ENCODE peak calls at places on chromosomes 7 and 10, in seven cellular contexts. N is esophagus squamous epithelium, G is PC-9, X is mammary epithelial cell, W is aorta, M is brain microvascular endothelial cell, S is A549. P is an unnamed sample.

GRCh38 chr7:111199643-111200042 is 108.7 kb downstream of the LRRN3 start:
- DNase-seq in N (no peak), G (no peak), X (no peak), W (no peak), M (no peak), S (no peak), P (no peak)

GRCh38 chr10:100046088-100046487 is 35.6 kb downstream of the CPN1 start:
- DNase-seq in N (peak; percentile 8), G (peak; percentile 37), X (peak; percentile 69), W (peak; percentile 96), M (peak; percentile 87), S (peak; percentile 86), P (no peak)

GRCh38 chr7:157568785-157569584 is 232.2 kb downstream of the DNAJB6 start:
- DNase-seq in N (no peak), G (no peak), X (peak; percentile 1), W (peak; percentile 78), M (peak; percentile 39), S (no peak), P (no peak)

GRCh38 chr10:62502995-62503613 is 128.9 kb downstream of the ZNF365 start:
- DNase-seq in N (no peak), G (no peak), X (no peak), W (no peak), M (no peak), S (no peak), P (no peak)

GRCh38 chr10:17479822-17480221 is 25.4 kb upstream of the ST8SIA6 start:
- DNase-seq in N (no peak), G (no peak), X (no peak), W (no peak), M (no peak), S (no peak), P (no peak)

GRCh38 chr7:12685550-12685949 is 1.9 kb upstream of the ARL4A start:
- DNase-seq in N (no peak), G (no peak), X (no peak), W (no peak), M (peak; percentile 39), S (peak; percentile 89), P (no peak)

GRCh38 chr7:138538518-138538917 is 78.5 kb downstream of the TRIM24 start:
- DNase-seq in N (no peak), G (no peak), X (no peak), W (no peak), M (peak; percentile 11), S (no peak), P (no peak)

GRCh38 chr10:103663802-103664201 is 170.3 kb downstream of the NEURL1 start:
- DNase-seq in N (no peak), G (no peak), X (no peak), W (peak; percentile 88), M (no peak), S (no peak), P (no peak)

GRCh38 chr7:131602304-131602993 is 46.0 kb upstream of the PODXL start:
- DNase-seq in N (no peak), G (no peak), X (peak; percentile 13), W (no peak), M (no peak), S (no peak), P (no peak)

GRCh38 chr10:13823046-13823711 is 236.4 kb downstream of the PRPF18 start:
- DNase-seq in N (no peak), G (no peak), X (no peak), W (no peak), M (no peak), S (no peak), P (no peak)

GRCh38 chr10:7649673-7650330 is 17.0 kb downstream of the ITIH5 start:
- DNase-seq in N (no peak), G (no peak), X (no peak), W (no peak), M (no peak), S (no peak), P (no peak)

GRCh38 chr7:30093351-30094019 is 41.3 kb upstream of the MTURN start:
- DNase-seq in N (no peak), G (no peak), X (no peak), W (no peak), M (no peak), S (no peak), P (no peak)

GRCh38 chr10:116300477-116301034 is 23.7 kb upstream of the CCDC172 start:
- DNase-seq in N (no peak), G (no peak), X (no peak), W (no peak), M (no peak), S (no peak), P (no peak)

GRCh38 chr7:138603549-138604324 is 97.4 kb downstream of the SVOPL start:
- DNase-seq in N (no peak), G (no peak), X (no peak), W (no peak), M (peak; percentile 13), S (no peak), P (no peak)

GRCh38 chr7:130489140-130489967 is 2.5 kb upstream of the MEST start:
- DNase-seq in N (no peak), G (peak; percentile 76), X (no peak), W (no peak), M (peak; percentile 97), S (no peak), P (no peak)

GRCh38 chr7:134798155-134798554 is 18.7 kb downstream of the CALD1 start:
- DNase-seq in N (no peak), G (no peak), X (no peak), W (no peak), M (peak; percentile 5), S (no peak), P (no peak)

GRCh38 chr10:86988501-86988900 is 20.2 kb downstream of the ADIRF start:
- DNase-seq in N (no peak), G (no peak), X (no peak), W (no peak), M (no peak), S (no peak), P (no peak)

GRCh38 chr7:115475774-115476407 is 554.0 kb downstream of the MDFIC start:
- DNase-seq in N (no peak), G (no peak), X (no peak), W (no peak), M (no peak), S (no peak), P (no peak)

DNA sequence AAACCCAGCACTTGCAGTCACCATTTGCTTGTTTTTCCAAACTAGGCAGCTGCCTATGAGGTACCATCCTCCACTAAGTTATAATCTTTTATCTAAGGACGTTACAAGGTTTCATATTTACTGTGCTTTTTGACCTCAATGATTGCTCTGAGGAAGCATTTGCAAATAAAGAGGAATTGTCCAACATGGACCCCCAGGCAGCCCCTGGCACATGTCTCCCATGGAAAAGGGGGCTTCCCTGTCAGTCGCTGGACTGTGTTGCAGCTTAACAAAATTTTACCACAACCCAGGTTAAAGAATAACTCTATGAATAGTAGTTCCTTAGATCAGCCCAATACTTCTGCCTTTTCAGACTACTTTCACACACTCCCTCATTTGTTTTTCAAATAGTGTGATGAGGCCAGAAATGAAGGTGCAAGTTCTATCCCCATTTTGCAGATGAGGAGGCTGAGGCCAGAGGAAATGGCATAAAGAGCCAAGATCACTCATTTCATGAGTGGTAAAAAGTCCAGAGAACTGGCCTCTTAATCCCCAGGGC is 52.8 kb upstream of the ZPBP start:
- DNase-seq in N (no peak), G (no peak), X (no peak), W (no peak), M (no peak), S (no peak), P (no peak)
- H3K27ac ChIP-seq in N (no peak overlapping the region), G (no peak overlapping the region), X (no peak overlapping the region), W (no peak overlapping the region), M (no peak overlapping the region), S (no peak overlapping the region), P (no peak overlapping the region)

DNA sequence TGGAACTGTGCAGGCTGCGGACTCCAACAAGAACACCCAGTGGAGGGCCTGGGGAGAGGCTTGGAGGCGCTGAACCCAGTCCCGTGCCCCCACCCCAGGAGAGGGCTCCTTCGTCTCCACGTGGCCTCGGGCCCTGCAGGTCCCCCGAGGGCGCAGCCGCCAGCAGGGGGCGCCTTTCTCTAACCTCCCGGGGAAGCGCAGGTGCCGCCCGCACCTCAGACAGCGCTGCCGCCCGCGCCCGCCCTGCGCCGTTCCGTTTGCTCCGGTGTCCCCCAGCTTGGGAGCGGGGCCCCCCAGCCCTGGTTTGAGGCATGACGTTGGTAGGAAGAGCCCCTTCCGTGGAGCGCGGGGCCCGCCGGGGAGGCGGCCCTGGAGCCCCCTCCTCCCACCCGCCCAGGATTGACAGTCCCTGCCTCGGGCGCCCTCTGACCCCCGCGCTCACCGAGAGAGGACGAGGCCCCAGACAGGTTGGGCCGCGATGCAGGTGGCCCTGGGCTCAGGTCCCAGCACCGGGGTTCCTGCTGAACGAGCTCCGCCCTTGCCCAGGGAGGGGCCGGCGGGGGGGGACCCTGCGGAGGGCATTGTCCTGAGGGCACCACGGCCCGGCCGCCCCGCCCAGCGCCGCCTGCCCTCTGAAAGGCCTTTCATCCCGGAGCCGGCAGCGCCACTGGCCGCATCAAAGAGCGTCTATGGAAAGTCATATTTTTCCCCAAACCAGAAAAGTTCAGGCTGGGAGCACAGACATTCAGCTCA is 42.9 kb downstream of the FOXL3 start:
- DNase-seq in N (no peak), G (no peak), X (peak; percentile 38), W (peak; percentile 95), M (peak; percentile 33), S (peak; percentile 76), P (no peak)
- H3K27ac ChIP-seq in N (peak overlapping the region; percentile 76), G (no peak overlapping the region), X (no peak overlapping the region), W (no peak overlapping the region), M (no peak overlapping the region), S (peak overlapping the region; percentile 81), P (no peak overlapping the region)

GRCh38 chr7:151539055-151539714 is 19.5 kb upstream of the RHEB start:
- DNase-seq in N (no peak), G (no peak), X (no peak), W (peak; percentile 79), M (peak; percentile 28), S (no peak), P (no peak)
- H3K27ac ChIP-seq in N (peak overlapping the region; percentile 61), G (no peak overlapping the region), X (no peak overlapping the region), W (no peak overlapping the region), M (no peak overlapping the region), S (no peak overlapping the region), P (no peak overlapping the region)

GRCh38 chr10:80410578-80411145 is 2.3 kb downstream of the PRXL2A start:
- DNase-seq in N (no peak), G (no peak), X (no peak), W (no peak), M (no peak), S (no peak), P (no peak)

GRCh38 chr10:80407836-80408197 is 534 bp upstream of the PRXL2A start:
- DNase-seq in N (no peak), G (peak; percentile 76), X (peak; percentile 69), W (no peak), M (no peak), S (peak; percentile 69), P (no peak)

GRCh38 chr10:80410122-80410521 is 1.8 kb downstream of the PRXL2A start:
- DNase-seq in N (no peak), G (no peak), X (no peak), W (no peak), M (no peak), S (no peak), P (no peak)

GRCh38 chr10:80408198-80409085 is at the start of gene PRXL2A:
- DNase-seq in N (no peak), G (peak; percentile 69), X (no peak), W (peak; percentile 95), M (peak; percentile 21), S (peak; percentile 78), P (no peak)

DNA sequence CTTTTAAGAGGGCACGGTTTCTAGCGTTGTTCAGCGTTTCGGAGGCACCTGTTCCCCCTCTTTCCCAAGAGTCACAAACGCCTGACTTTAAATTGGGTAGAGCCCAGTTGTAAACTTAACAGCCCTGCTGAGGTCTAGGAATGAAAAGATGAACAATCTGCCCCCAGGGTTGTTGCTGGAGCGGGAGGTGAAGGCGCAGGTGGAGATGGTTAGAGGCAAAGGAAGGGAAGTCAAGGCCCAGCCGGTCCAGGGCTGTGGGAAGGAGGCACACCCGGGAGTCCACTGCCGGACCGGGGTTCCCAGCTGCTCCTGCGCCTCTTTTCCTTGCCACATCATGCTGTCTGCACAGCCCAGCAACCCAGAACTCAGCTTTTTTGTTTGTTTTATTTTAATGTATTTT is 770 bp downstream of the PRXL2A start:
- DNase-seq in N (no peak), G (no peak), X (no peak), W (no peak), M (no peak), S (no peak), P (no peak)
- H3K27ac ChIP-seq in N (peak overlapping the region; percentile 90), G (no peak overlapping the region), X (no peak overlapping the region), W (no peak overlapping the region), M (no peak overlapping the region), S (peak overlapping the region; percentile 83), P (no peak overlapping the region)

P was measured in epithelial cell of prostate.